ENCODE peak calls at places on chromosomes 2 and 18, in eight cellular contexts. O, C, M, X, R, G, B and P are unnamed samples.

GRCh38 chr2:33589444-33589843 is 9.7 kb downstream of the FAM98A start:
- DNase-seq in O (no peak), R (no peak), B (no peak), M (no peak), X (no peak), C (no peak), G (no peak), P (no peak)

GRCh38 chr2:231425811-231426703 is 30.5 kb downstream of the B3GNT7 start:
- DNase-seq in R (peak; percentile 27), M (no peak), C (no peak), G (no peak), X (no peak), B (no peak), O (no peak), P (no peak)

GRCh38 chr2:175937216-175937615 is 64.9 kb downstream of the LNPK start:
- DNase-seq in X (no peak), M (no peak), B (no peak), C (no peak), G (no peak), R (no peak), O (no peak), P (no peak)

GRCh38 chr18:56515522-56515921 is 122.9 kb downstream of the TXNL1 start:
- DNase-seq in C (no peak), R (no peak), X (no peak), M (no peak), O (no peak), B (no peak), G (no peak), P (no peak)

GRCh38 chr18:67665266-67665665 is 148.7 kb upstream of the DSEL start:
- DNase-seq in R (no peak), M (no peak), O (no peak), B (no peak), X (no peak), C (no peak), G (no peak), P (no peak)

GRCh38 chr2:39018633-39019032 is 102.2 kb downstream of the SOS1 start:
- DNase-seq in X (no peak), C (no peak), M (no peak), G (no peak), B (no peak), R (no peak), O (no peak), P (no peak)

GRCh38 chr18:31247574-31248199 is 70.3 kb upstream of the DSG1 start:
- DNase-seq in R (no peak), B (no peak), M (no peak), C (no peak), O (no peak), G (no peak), X (no peak), P (no peak)

GRCh38 chr18:1062592-1062991 is 157.9 kb downstream of the ADCYAP1 start:
- DNase-seq in B (no peak), O (no peak), X (no peak), R (no peak), C (no peak), M (no peak), G (no peak), P (no peak)

GRCh38 chr2:238775591-238775990 is 72.3 kb upstream of the TWIST2 start:
- DNase-seq in C (no peak), X (no peak), B (no peak), R (no peak), O (no peak), M (no peak), G (no peak), P (no peak)

GRCh38 chr2:241036397-241036963 is 38.1 kb downstream of the SNED1 start:
- DNase-seq in O (no peak), M (no peak), C (no peak), R (peak; percentile 32), B (no peak), X (peak; percentile 79), G (no peak), P (peak; percentile 75)

GRCh38 chr2:236803621-236804020 is 234.0 kb downstream of the ACKR3 start:
- DNase-seq in O (no peak), B (no peak), R (no peak), M (no peak), C (no peak), X (no peak), G (no peak), P (no peak)

GRCh38 chr2:21096458-21096857 is 27.3 kb upstream of the TDRD15 start:
- DNase-seq in X (no peak), O (no peak), C (peak; percentile 14), R (no peak), G (no peak), B (no peak), M (no peak), P (no peak)

GRCh38 chr2:72579595-72580180 is 246.1 kb downstream of the EXOC6B start:
- DNase-seq in R (no peak), X (peak; percentile 2), G (no peak), M (no peak), O (peak; percentile 58), B (no peak), C (no peak), P (no peak)

GRCh38 chr2:96397756-96398525 is 62.4 kb downstream of the NCAPH start:
- DNase-seq in C (no peak), G (no peak), R (no peak), B (no peak), M (no peak), X (no peak), O (no peak), P (no peak)

GRCh38 chr18:79582978-79583377 is 96.6 kb upstream of the CTDP1 start:
- DNase-seq in R (no peak), G (no peak), O (no peak), X (no peak), M (peak; percentile 5), B (no peak), C (no peak), P (no peak)

GRCh38 chr2:43810888-43811287 is 27.8 kb downstream of the ABCG5 start:
- DNase-seq in O (no peak), X (no peak), C (no peak), B (no peak), G (no peak), R (no peak), M (no peak), P (no peak)

GRCh38 chr2:230877737-230878598 is 13.2 kb downstream of the ITM2C start:
- DNase-seq in R (peak; percentile 59), B (peak; percentile 10), G (no peak), X (peak; percentile 43), O (no peak), C (no peak), M (no peak), P (peak; percentile 43)

GRCh38 chr2:220335591-220335915 is 708.1 kb downstream of the SLC4A3 start:
- DNase-seq in G (no peak), M (no peak), O (no peak), B (peak; percentile 17), R (no peak), X (no peak), C (no peak), P (no peak)

GRCh38 chr2:191206613-191207471 is 38.4 kb upstream of the MYO1B start:
- DNase-seq in G (no peak), R (no peak), O (no peak), M (no peak), X (no peak), C (no peak), B (no peak), P (no peak)

GRCh38 chr18:77173274-77174030 is 40.9 kb upstream of the MBP start:
- DNase-seq in X (no peak), C (no peak), G (no peak), M (no peak), R (no peak), O (no peak), B (no peak), P (no peak)

GRCh38 chr2:33673937-33674336 is 74.8 kb upstream of the FAM98A start:
- DNase-seq in O (peak; percentile 20), G (no peak), X (no peak), M (no peak), R (no peak), B (no peak), C (no peak), P (no peak)

GRCh38 chr18:73316513-73316912 is 448.7 kb upstream of the NETO1 start:
- DNase-seq in B (no peak), C (no peak), X (no peak), O (no peak), M (no peak), G (no peak), R (no peak), P (no peak)